ENCODE peak calls at places on chromosomes 12 and 14, in nine cellular contexts. J is mammary epithelial cell; Q is frontal cortex; V is fibroblast of lung; D is osteocyte; U is stimulated activated CD4-positive, alpha-beta T cell treated with anti-CD3 and anti-CD28 coated beads, Interleukin-4, amount 100 ng/mL, for 48 hours; S is naive thymus-derived CD8-positive, alpha-beta T cell; F is NCI-H774; N is amygdala. G is an unnamed sample.

GRCh38 chr12:51788876-51789275 is 59.6 kb downstream of the FIGNL2 start:
- DNase-seq in U (no peak), N (no peak), S (no peak), Q (no peak), V (peak), F (no peak), D (no peak), J (peak), G (peak)

GRCh38 chr14:28770574-28770973 is 4.0 kb downstream of the FOXG1 start:
- DNase-seq in N (no peak), S (no peak), V (no peak), D (no peak), J (no peak), U (no peak), F (no peak), Q (no peak), G (no peak)

GRCh38 chr14:97719931-97720330 is 922.7 kb downstream of the VRK1 start:
- DNase-seq in F (no peak), Q (no peak), V (no peak), D (no peak), J (no peak), N (no peak), U (no peak), S (peak), G (no peak)

GRCh38 chr14:76603713-76604112 is 157.6 kb upstream of the VASH1 start:
- DNase-seq in F (no peak), U (no peak), J (no peak), Q (no peak), N (no peak), S (no peak), V (no peak), D (no peak), G (no peak)

GRCh38 chr14:104885973-104886689 is 21.1 kb downstream of the CEP170B start:
- DNase-seq in U (no peak), V (no peak), D (no peak), F (no peak), S (no peak), N (no peak), Q (no peak), J (no peak), G (no peak)

GRCh38 chr12:14454098-14454907 is 88.8 kb downstream of the ATF7IP start:
- DNase-seq in V (peak), F (peak), J (peak), Q (no peak), S (peak), N (no peak), D (no peak), U (no peak), G (peak)

GRCh38 chr12:41189395-41190251 is 1.5 kb downstream of the PDZRN4 start:
- DNase-seq in D (no peak), F (peak), S (no peak), J (peak), Q (peak), V (no peak), N (no peak), U (no peak), G (no peak)

GRCh38 chr14:100864206-100864605 is 38.3 kb downstream of the MEG3 start:
- DNase-seq in J (no peak), F (no peak), U (no peak), N (no peak), S (no peak), D (no peak), Q (no peak), V (no peak), G (no peak)

GRCh38 chr14:88895116-88895515 is 70.7 kb downstream of the TTC8 start:
- DNase-seq in D (no peak), F (no peak), N (no peak), J (peak), V (peak), U (no peak), S (no peak), Q (no peak), G (peak)

GRCh38 chr12:11731455-11731854 is 82.0 kb downstream of the ETV6 start:
- DNase-seq in S (no peak), J (peak), N (no peak), D (no peak), F (no peak), U (no peak), Q (no peak), V (no peak), G (peak)

GRCh38 chr12:69440886-69441285 is 29.3 kb upstream of the FRS2 start:
- DNase-seq in F (no peak), J (no peak), N (no peak), U (no peak), D (no peak), S (no peak), Q (no peak), V (no peak), G (no peak)

GRCh38 chr12:110641512-110641911 is 27.6 kb downstream of the TCTN1 start:
- DNase-seq in S (no peak), D (no peak), U (no peak), Q (no peak), N (no peak), F (no peak), V (no peak), J (no peak), G (no peak)

GRCh38 chr12:71730936-71731335 is 23.7 kb upstream of the RAB21 start:
- DNase-seq in S (no peak), D (no peak), V (no peak), Q (no peak), J (no peak), F (no peak), U (no peak), N (no peak), G (no peak)

GRCh38 chr12:104720346-104721064 is 237.6 kb downstream of the SLC41A2 start:
- DNase-seq in F (no peak), D (no peak), V (peak), S (peak), Q (no peak), U (no peak), N (no peak), J (no peak), G (no peak)

GRCh38 chr12:3048540-3048939 is 28.6 kb upstream of the TSPAN9 start:
- DNase-seq in J (no peak), S (no peak), V (no peak), Q (no peak), U (no peak), N (no peak), F (no peak), D (no peak), G (no peak)

G was measured in MCF 10A.